ENCODE peak calls at places on chromosomes 1 and 21, in six cellular contexts. P, B, Q, J, R and N are unnamed samples.

GRCh38 chr21:45994086-45994661 is 12.6 kb downstream of the COL6A1 start:
- DNase-seq in J (no peak), R (no peak), Q (peak), P (no peak), B (peak), N (no peak)

GRCh38 chr1:17581389-17582123 is 42.1 kb downstream of the ARHGEF10L start:
- DNase-seq in J (no peak), Q (no peak), P (no peak), R (peak), B (no peak), N (no peak)

GRCh38 chr1:55088413-55088812 is 49.1 kb downstream of the PCSK9 start:
- DNase-seq in R (no peak), Q (no peak), B (no peak), P (no peak), J (no peak), N (no peak)

GRCh38 chr1:43445618-43446387 is 7.9 kb downstream of the HYI start:
- DNase-seq in J (no peak), Q (no peak), P (no peak), R (no peak), B (peak), N (no peak)

GRCh38 chr1:37853157-37853556 is 6.2 kb downstream of the MTF1 start:
- DNase-seq in B (no peak), Q (no peak), J (no peak), R (no peak), P (no peak), N (no peak)

GRCh38 chr1:844472-845026 is 79.2 kb upstream of the SAMD11 start:
- DNase-seq in B (no peak), Q (no peak), J (no peak), P (no peak), R (no peak), N (no peak)

GRCh38 chr1:118842462-118843201 is 145.5 kb downstream of the TBX15 start:
- DNase-seq in P (no peak), Q (no peak), B (peak), J (no peak), R (no peak), N (no peak)

GRCh38 chr1:39184354-39184818 is 20.1 kb upstream of the MACF1 start:
- DNase-seq in B (no peak), R (no peak), P (no peak), Q (no peak), J (peak), N (no peak)

GRCh38 chr1:95534985-95535384 is 301.0 kb downstream of the RWDD3 start:
- DNase-seq in J (no peak), B (no peak), Q (no peak), R (no peak), P (peak), N (no peak)

GRCh38 chr21:35163381-35163780 is 114.3 kb upstream of the RUNX1 start:
- DNase-seq in R (no peak), J (no peak), B (no peak), P (no peak), Q (peak), N (no peak)

GRCh38 chr1:119626841-119627240 is 21.2 kb downstream of the ZNF697 start:
- DNase-seq in B (no peak), P (no peak), R (no peak), J (no peak), Q (peak), N (no peak)

GRCh38 chr1:203342192-203342940 is 8.6 kb downstream of the FMOD start:
- DNase-seq in P (peak), J (peak), R (peak), Q (peak), B (no peak), N (no peak)

GRCh38 chr1:79040424-79041089 is 34.0 kb upstream of the ADGRL4 start:
- DNase-seq in P (no peak), Q (no peak), J (no peak), B (no peak), R (no peak), N (peak)

GRCh38 chr1:59101518-59101917 is 195.4 kb upstream of the FGGY start:
- DNase-seq in P (no peak), J (no peak), Q (no peak), R (no peak), B (no peak), N (no peak)

GRCh38 chr1:182962554-182963115 is 9.7 kb upstream of the SHCBP1L start:
- DNase-seq in Q (peak), P (peak), J (no peak), B (peak), R (peak), N (peak)
- H3K4me3 ChIP-seq in Q (peak), P (no peak), J (no peak), B (no peak), R (no peak), N (peak)

GRCh38 chr1:27575861-27576331 is 28.0 kb downstream of the AHDC1 start:
- DNase-seq in B (peak), R (no peak), Q (no peak), J (peak), P (peak), N (no peak)
- TF ChIP-seq CTCF in B (no peak), R (no peak), Q (no peak), J (no peak), P (no peak), N (peak)

DNA sequence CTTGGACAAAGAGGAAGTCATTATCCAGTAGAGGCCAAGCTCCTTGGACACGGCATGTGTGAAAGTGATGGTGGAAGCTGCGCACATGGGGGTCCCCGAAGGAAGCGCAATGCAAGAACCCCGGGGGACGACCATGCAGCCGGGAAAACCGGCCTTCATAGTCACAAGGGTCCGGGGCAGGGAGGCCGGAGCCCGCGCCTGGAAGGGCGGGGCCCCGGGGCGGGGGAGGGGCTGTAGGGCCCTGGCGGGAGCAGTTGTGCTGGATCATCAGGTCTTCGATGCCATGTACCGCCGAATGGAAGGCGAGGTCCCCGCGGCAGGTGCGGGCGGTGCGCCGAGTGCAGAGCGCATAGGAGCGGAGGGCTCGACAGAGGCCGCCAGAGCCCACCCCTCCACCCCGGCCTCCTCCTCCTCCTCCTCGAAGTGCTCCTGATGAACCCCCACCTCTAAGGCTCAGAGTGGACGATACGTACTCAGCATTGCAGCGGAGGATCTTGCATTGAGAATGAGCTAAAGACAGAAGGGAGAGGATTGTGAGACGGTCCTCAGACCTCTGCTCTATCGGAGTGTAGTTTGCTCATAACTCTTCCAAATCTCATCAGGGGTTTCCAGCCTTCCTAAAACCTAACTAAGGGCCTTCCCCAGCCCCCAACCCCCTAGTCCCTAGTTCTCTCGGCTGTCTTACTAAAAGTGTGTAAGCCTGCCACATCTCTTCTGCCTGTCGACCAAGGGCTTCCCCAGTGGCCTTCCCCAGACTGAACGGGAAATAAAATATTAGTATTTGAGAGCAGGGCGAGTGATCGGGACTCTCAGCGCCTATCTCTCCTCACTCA is 2.1 kb downstream of the HJV start:
- DNase-seq in P (no peak), R (no peak), B (no peak), J (peak), Q (no peak), N (peak)
- H3K4me3 ChIP-seq in P (no peak), R (no peak), B (peak), J (peak), Q (no peak), N (no peak)

GRCh38 chr1:228329887-228330286 is 76.7 kb downstream of the TRIM11 start:
- DNase-seq in P (no peak), B (no peak), J (no peak), Q (no peak), R (no peak), N (no peak)

GRCh38 chr1:228321895-228322294 is 84.7 kb downstream of the TRIM11 start:
- DNase-seq in J (no peak), B (no peak), Q (no peak), P (no peak), R (no peak), N (no peak)

GRCh38 chr1:228323401-228323800 is 83.2 kb downstream of the TRIM11 start:
- DNase-seq in Q (no peak), R (no peak), B (no peak), P (no peak), J (no peak), N (no peak)

GRCh38 chr1:228321478-228321877 is 85.2 kb downstream of the TRIM11 start:
- DNase-seq in B (no peak), R (no peak), Q (no peak), P (no peak), J (no peak), N (no peak)

DNA sequence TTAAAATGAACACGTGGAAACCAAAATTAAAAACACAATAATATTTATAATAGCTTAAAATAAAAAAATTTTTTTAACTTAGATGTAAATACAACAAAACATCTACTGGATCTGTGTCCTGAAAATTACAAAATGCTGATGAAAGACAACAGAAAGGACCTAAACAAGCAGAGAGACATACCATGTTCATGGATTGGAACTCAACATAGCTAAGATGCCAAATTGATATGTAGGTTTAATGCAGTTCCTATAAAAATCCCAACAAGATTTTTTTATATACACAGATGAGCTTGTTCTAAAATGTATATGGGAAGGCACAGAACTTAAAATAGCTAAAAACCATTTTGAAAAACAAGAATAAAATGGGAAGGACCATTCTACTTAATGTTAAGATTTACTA is 81.4 kb downstream of the TRIM11 start:
- DNase-seq in B (no peak), Q (no peak), J (no peak), P (no peak), R (no peak), N (no peak)
- TF ChIP-seq CTCF in B (no peak), Q (no peak), J (no peak), P (no peak), R (no peak), N (no peak)

GRCh38 chr1:27027575-27028250 is 15.1 kb upstream of the TENT5B start:
- DNase-seq in J (no peak), Q (no peak), P (no peak), B (no peak), R (no peak), N (no peak)

GRCh38 chr1:27031235-27032118 is 18.8 kb upstream of the TENT5B start:
- DNase-seq in J (peak), R (no peak), P (peak), Q (peak), B (peak), N (no peak)

GRCh38 chr1:27029517-27029916 is 16.9 kb upstream of the TENT5B start:
- DNase-seq in R (no peak), Q (no peak), P (no peak), J (no peak), B (no peak), N (no peak)

GRCh38 chr1:27025718-27026117 is 13.1 kb upstream of the TENT5B start:
- DNase-seq in Q (no peak), J (no peak), R (no peak), B (no peak), P (no peak), N (no peak)

DNA sequence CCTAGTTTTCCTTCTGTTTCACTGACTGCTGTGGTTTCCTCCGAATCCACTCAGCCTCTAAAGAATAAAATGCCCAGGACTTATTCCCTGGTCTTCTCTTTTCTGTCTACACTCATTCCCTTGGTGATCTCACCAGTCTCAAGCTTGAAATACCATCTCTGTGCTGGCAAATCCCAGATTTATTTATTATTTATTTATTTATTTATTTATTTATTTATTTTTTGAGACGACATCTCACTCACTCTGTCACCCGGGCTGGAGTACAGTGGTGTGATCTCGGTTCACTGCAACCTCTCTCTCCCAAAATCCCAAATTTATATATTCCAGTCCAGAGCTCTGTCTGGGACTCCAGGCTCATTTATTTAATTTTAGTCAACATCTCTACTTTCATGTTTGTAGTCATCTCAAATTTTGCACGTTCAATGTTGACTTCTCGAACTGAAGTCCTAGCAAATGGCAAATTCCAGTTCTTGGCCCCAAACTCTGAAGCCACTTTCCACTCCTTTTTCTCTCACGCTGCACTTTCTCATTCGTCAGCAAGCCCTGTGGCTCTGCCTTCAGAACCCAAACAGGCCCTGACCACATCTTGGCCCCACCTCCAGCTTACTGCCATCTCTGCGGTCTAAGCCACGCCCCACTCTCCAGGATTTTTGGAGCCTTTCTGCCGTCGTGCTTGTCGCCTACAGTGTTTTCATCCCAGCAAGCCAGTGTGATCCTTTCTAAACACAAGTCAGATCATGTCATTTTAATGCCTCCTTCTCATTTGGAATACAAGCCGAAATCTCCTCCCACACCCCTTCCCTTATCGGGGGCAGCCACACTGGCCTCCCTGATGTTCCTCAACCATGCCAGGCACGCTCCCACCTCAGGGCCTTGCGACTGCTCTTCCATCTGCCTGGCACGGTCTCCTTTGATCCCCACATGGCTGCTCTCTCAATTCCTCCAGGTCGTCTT is 14.2 kb upstream of the TENT5B start:
- DNase-seq in R (no peak), J (peak), P (peak), Q (peak), B (peak), N (no peak)
- H3K4me3 ChIP-seq in R (no peak), J (no peak), P (no peak), Q (no peak), B (no peak), N (no peak)

DNA sequence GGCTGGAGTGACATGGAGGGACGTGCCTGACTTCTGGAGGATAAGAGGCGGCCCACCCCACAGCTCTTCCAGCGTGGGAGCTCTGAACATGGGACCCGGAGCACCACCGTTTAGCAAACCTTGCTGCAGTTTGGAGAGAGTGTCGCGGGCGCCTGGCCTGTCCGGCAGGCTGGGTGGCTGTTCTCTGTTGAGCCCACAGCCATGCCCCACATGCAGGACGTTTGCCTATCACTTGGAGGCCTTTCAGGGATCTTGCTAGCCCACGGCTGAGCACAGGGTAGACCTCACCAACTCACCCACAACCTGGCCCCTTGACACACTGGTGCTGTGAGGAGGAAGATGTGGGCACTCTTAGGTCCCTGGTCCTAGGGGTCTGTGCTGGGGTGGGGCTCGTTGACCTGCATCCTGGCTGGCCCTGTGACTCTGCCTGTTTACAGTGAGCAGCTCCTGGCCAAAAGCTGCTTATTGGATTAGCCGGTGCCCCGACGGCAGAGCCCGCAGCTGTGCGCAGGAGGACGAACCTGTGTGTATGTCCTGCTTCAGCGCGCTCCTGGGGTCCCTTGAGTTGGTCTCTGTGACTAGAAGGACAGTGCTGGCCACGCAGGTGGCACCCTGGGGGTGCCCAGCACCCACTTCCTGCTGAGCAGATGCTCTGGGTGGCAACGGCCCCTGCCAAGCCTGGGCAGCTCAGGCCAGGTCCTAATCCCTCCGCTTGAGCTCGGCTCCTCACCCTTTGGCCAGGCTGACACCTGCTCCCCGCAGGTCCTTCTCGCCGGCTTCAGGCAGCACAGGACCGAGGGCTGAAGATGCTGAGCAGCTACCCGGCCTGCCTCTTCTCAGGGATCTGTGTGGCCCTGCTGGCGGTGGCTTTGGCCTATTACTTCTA is 72.4 kb upstream of the TRAPPC10 start:
- DNase-seq in R (no peak), J (peak), P (no peak), B (no peak), Q (no peak), N (no peak)
- TF ChIP-seq CTCF in R (peak), J (no peak), P (no peak), B (peak), Q (no peak), N (no peak)

DNA sequence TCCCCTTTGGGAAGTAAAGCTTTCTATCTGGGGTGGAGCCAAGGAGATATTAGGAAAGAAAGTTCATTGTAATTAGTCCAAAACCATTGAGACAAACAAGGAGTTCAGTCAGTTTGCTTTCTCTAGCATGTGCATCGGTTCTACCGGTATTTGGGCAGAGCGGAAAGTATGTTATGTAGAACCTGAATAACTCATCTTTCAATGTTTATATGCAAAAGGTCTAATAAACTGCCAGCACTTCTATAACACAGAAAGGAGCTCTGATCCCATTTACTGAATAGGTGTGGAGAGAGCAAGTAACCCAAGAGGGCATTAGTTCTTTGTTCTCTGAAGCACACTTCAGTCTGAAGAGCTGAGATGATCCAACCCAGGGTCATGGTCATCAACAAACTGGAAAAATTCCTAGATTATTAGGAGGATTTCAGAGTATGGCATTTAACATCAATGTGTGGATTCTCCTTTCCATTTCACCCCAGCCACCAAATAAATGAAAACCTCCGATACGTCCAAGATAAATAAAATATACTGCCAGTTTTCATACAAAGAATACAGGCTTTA is 3.6 kb downstream of the TGFB2 start:
- DNase-seq in Q (no peak), P (no peak), R (no peak), J (no peak), B (no peak), N (no peak)
- H3K4me3 ChIP-seq in Q (peak), P (no peak), R (no peak), J (peak), B (peak), N (no peak)

GRCh38 chr1:216721878-216722277 is 1.4 kb downstream of the ESRRG start:
- DNase-seq in Q (no peak), B (no peak), P (no peak), R (no peak), J (no peak), N (no peak)
- TF ChIP-seq CTCF in Q (no peak), B (no peak), P (no peak), R (no peak), J (no peak), N (no peak)

DNA sequence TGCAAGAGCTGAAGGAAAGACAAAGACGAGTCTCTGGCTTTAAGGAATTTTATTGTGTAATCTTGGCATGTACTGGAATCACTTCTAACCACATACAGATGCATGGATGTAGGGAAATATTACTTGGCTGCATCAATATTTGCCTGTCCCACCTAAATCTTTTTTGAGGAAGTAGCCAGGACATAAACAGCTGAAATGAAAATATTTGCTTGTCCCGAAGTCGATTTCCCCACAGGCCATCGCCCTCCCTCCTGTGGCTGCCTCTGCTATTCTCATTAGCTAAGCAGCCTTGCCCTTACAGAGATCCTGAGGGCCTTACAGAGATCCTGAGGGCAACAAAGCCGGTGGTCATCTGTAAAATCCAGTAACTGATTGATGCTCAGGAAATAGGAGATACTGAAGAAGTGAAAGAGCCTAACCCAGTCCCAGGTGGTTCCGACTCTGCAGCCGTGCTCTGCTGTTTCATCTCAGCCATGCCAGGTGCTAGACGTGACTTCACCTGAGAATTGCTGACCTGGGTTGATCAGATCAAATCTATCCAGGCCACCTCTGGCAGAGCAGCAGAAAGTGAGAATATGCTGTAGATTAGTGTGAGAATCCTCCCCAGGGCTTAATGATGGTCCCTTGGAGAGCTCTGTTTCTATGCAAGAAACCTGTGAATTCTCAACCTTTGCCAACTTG is 25.5 kb downstream of the MAN1C1 start:
- DNase-seq in P (no peak), Q (peak), J (peak), R (no peak), B (no peak), N (no peak)
- H3K4me3 ChIP-seq in P (no peak), Q (no peak), J (no peak), R (no peak), B (no peak), N (no peak)